ENCODE peak calls at places on chromosomes 4 and X, in eight cellular contexts. K is non-pigmented ciliary epithelial cell; A is activated T-cell treated with anti-CD3 and anti-CD28 coated beads, Interleukin-2, amount 50 U/mL, for 72 hours; S is stimulated activated CD4-positive, alpha-beta T cell treated with anti-CD3 and anti-CD28 coated beads, Interleukin-1b, Interleukin-23, amount 100 ng/mL, for 24 hours; L is activated CD8-positive, alpha-beta memory T cell treated with anti-CD3 and anti-CD28 coated beads, Interleukin-2, amount 50 U/mL, for 48 hours; G is stimulated activated CD8-positive, alpha-beta memory T cell treated with anti-CD3 and anti-CD28 coated beads, Interleukin-7, amount 100 ng/mL, for 24 hours; E is mesothelial cell of epicardium; N is iris pigment epithelial cell. R is an unnamed sample.

GRCh38 chr4:100422911-100423310 is 94.9 kb downstream of the EMCN start:
- DNase-seq in K (no peak), A (no peak), S (no peak), L (no peak), G (no peak), E (no peak), N (no peak), R (no peak)

GRCh38 chrX:119398974-119399771 is at the start of gene SLC25A43:
- DNase-seq in K (no peak), A (peak), S (peak), L (peak), G (no peak), E (peak), N (peak), R (no peak)

GRCh38 chrX:37746268-37746931 is 33.5 kb upstream of the CYBB start:
- DNase-seq in K (no peak), A (peak), S (peak), L (peak), G (no peak), E (no peak), N (peak), R (no peak)

GRCh38 chr4:176579233-176579632 is 213.5 kb downstream of the VEGFC start:
- DNase-seq in K (no peak), A (no peak), S (no peak), L (no peak), G (no peak), E (no peak), N (no peak), R (no peak)

GRCh38 chrX:13059676-13060499 is 15.5 kb upstream of the FAM9C start:
- DNase-seq in K (no peak), A (no peak), S (no peak), L (no peak), G (no peak), E (no peak), N (peak), R (no peak)

GRCh38 chr4:2852481-2852881 is 8.8 kb downstream of the ADD1 start:
- DNase-seq in K (no peak), A (no peak), S (no peak), L (peak), G (no peak), E (no peak), N (no peak), R (no peak)

GRCh38 chr4:78556655-78557054 is 5.1 kb downstream of the ANXA3 start:
- DNase-seq in K (no peak), A (no peak), S (no peak), L (no peak), G (no peak), E (no peak), N (no peak), R (no peak)

GRCh38 chr4:128979934-128980333 is 113.4 kb downstream of the SCLT1 start:
- DNase-seq in K (peak), A (no peak), S (no peak), L (no peak), G (no peak), E (no peak), N (peak), R (peak)

GRCh38 chrX:104486691-104487090 is 79.3 kb upstream of the IL1RAPL2 start:
- DNase-seq in K (no peak), A (no peak), S (no peak), L (no peak), G (no peak), E (no peak), N (no peak), R (no peak)

GRCh38 chrX:13506574-13506973 is 62.8 kb upstream of the EGFL6 start:
- DNase-seq in K (no peak), A (peak), S (peak), L (peak), G (peak), E (no peak), N (peak), R (peak)

GRCh38 chr4:176838611-176839411 is 46.1 kb upstream of the VEGFC start:
- DNase-seq in K (no peak), A (no peak), S (no peak), L (no peak), G (no peak), E (no peak), N (peak), R (no peak)

GRCh38 chr4:139720806-139721205 is 55.2 kb downstream of the MGST2 start:
- DNase-seq in K (no peak), A (no peak), S (no peak), L (no peak), G (no peak), E (no peak), N (peak), R (no peak)

GRCh38 chrX:119870626-119871131 is 854 bp downstream of the RNF113A start:
- DNase-seq in K (no peak), A (peak), S (no peak), L (peak), G (no peak), E (no peak), N (peak), R (no peak)

GRCh38 chrX:120677017-120677652 is 47.3 kb upstream of the C1GALT1C1 start:
- DNase-seq in K (no peak), A (peak), S (no peak), L (no peak), G (no peak), E (no peak), N (peak), R (no peak)

GRCh38 chr4:95500361-95500760 is 48.4 kb downstream of the UNC5C start:
- DNase-seq in K (no peak), A (no peak), S (no peak), L (no peak), G (no peak), E (no peak), N (no peak), R (no peak)

GRCh38 chr4:101418055-101418454 is 70.7 kb upstream of the PPP3CA start:
- DNase-seq in K (no peak), A (peak), S (peak), L (peak), G (no peak), E (no peak), N (no peak), R (no peak)

GRCh38 chrX:1527457-1527856 is 9.5 kb downstream of the P2RY8 start:
- DNase-seq in K (no peak), A (no peak), S (no peak), L (no peak), G (no peak), E (no peak), N (no peak), R (no peak)

GRCh38 chr4:103075894-103076776 is at the start of gene SLC9B2:
- DNase-seq in K (no peak), A (peak), S (peak), L (peak), G (peak), E (peak), N (peak), R (peak)

GRCh38 chr4:15147709-15148651 is 145.7 kb downstream of the CPEB2 start:
- DNase-seq in K (no peak), A (no peak), S (no peak), L (no peak), G (no peak), E (no peak), N (no peak), R (peak)

GRCh38 chrX:69063486-69063885 is 101.8 kb downstream of the PJA1 start:
- DNase-seq in K (no peak), A (no peak), S (no peak), L (no peak), G (no peak), E (no peak), N (no peak), R (no peak)

GRCh38 chr4:7561557-7561956 is 126.8 kb upstream of the PSAPL1 start:
- DNase-seq in K (no peak), A (no peak), S (no peak), L (no peak), G (no peak), E (no peak), N (no peak), R (no peak)

GRCh38 chr4:121353213-121353612 is 27.6 kb downstream of the QRFPR start:
- DNase-seq in K (no peak), A (no peak), S (no peak), L (no peak), G (no peak), E (no peak), N (peak), R (no peak)

GRCh38 chr4:14994242-14994641 is 8.0 kb upstream of the CPEB2 start:
- DNase-seq in K (no peak), A (peak), S (no peak), L (no peak), G (no peak), E (no peak), N (peak), R (no peak)

GRCh38 chr4:121728798-121729226 is 32.0 kb upstream of the ANXA5 start:
- DNase-seq in K (peak), A (no peak), S (no peak), L (no peak), G (no peak), E (no peak), N (peak), R (no peak)

GRCh38 chrX:152733261-152733975 is at the start of the genes CSAG1 and MAGEA12:
- DNase-seq in K (no peak), A (no peak), S (no peak), L (no peak), G (no peak), E (no peak), N (no peak), R (no peak)

GRCh38 chr4:6024450-6024960 is 6.3 kb upstream of the C4orf50 start:
- DNase-seq in K (no peak), A (no peak), S (no peak), L (no peak), G (no peak), E (no peak), N (no peak), R (no peak)

GRCh38 chrX:105051364-105051763 is 169.1 kb downstream of the TEX13A start:
- DNase-seq in K (no peak), A (no peak), S (no peak), L (no peak), G (no peak), E (no peak), N (no peak), R (no peak)

GRCh38 chr4:163764569-163764968 is 270.1 kb downstream of the TMA16 start:
- DNase-seq in K (no peak), A (no peak), S (no peak), L (no peak), G (no peak), E (no peak), N (peak), R (no peak)

GRCh38 chr4:101910786-101911373 is 120.3 kb downstream of the BANK1 start:
- DNase-seq in K (no peak), A (no peak), S (no peak), L (no peak), G (no peak), E (no peak), N (no peak), R (no peak)

GRCh38 chr4:120544838-120545237 is 377.7 kb downstream of the PRDM5 start:
- DNase-seq in K (no peak), A (no peak), S (no peak), L (no peak), G (no peak), E (no peak), N (no peak), R (no peak)

GRCh38 chrX:139720136-139720535 is 12.2 kb upstream of the MCF2 start:
- DNase-seq in K (no peak), A (no peak), S (no peak), L (no peak), G (no peak), E (no peak), N (peak), R (no peak)

GRCh38 chr4:90159193-90159592 is 32.0 kb downstream of the CCSER1 start:
- DNase-seq in K (no peak), A (no peak), S (no peak), L (no peak), G (no peak), E (no peak), N (peak), R (no peak)

GRCh38 chr4:151786158-151786495 is 25.3 kb upstream of the GATB start:
- DNase-seq in K (no peak), A (no peak), S (no peak), L (no peak), G (no peak), E (no peak), N (no peak), R (no peak)

GRCh38 chr4:23238848-23239247 is 546.1 kb downstream of the GBA3 start:
- DNase-seq in K (no peak), A (no peak), S (no peak), L (no peak), G (no peak), E (no peak), N (no peak), R (no peak)

GRCh38 chr4:34731045-34731444 is 1513.3 kb downstream of the ARAP2 start:
- DNase-seq in K (no peak), A (no peak), S (no peak), L (no peak), G (no peak), E (no peak), N (peak), R (no peak)

GRCh38 chr4:88960576-88960975 is 96.4 kb downstream of the FAM13A start:
- DNase-seq in K (no peak), A (no peak), S (no peak), L (no peak), G (no peak), E (no peak), N (no peak), R (no peak)

GRCh38 chr4:2924286-2924685 is 38.9 kb downstream of the NOP14 start:
- DNase-seq in K (no peak), A (no peak), S (no peak), L (peak), G (no peak), E (peak), N (no peak), R (no peak)

R was measured in anterior cingulate cortex.